ENCODE peak calls at places on chromosomes 4 and X, in six cellular contexts. I is mammary epithelial cell, N is PC-9, L is body of pancreas, O is mesendoderm, F is left ventricle myocardium inferior. S is an unnamed sample.

GRCh38 chr4:74370912-74371311 is 6.0 kb downstream of the EREG start:
- DNase-seq in O (peak), N (peak), L (no peak), F (no peak), I (peak), S (no peak)

GRCh38 chrX:47148946-47149345 is 3.9 kb downstream of the RBM10 start:
- DNase-seq in I (no peak), L (no peak), F (no peak), N (no peak), O (no peak), S (no peak)

GRCh38 chrX:116173006-116173405 is 2.5 kb downstream of the AGTR2 start:
- DNase-seq in F (no peak), O (no peak), N (no peak), L (no peak), I (no peak), S (no peak)

GRCh38 chr4:183140911-183141320 is 41.9 kb downstream of the WWC2 start:
- DNase-seq in N (no peak), I (peak), F (no peak), L (no peak), O (peak), S (no peak)

GRCh38 chrX:118566359-118566758 is 70.7 kb downstream of the DOCK11 start:
- DNase-seq in L (no peak), O (no peak), I (no peak), N (no peak), F (no peak), S (no peak)

GRCh38 chr4:2852481-2852881 is 8.8 kb downstream of the ADD1 start:
- DNase-seq in L (no peak), I (no peak), O (no peak), N (no peak), F (peak), S (no peak)

GRCh38 chr4:40908702-40909362 is 159.1 kb downstream of the NSUN7 start:
- DNase-seq in N (peak), F (peak), L (peak), O (peak), I (peak), S (peak)

GRCh38 chrX:81202989-81203388 is 1.1 kb downstream of the SH3BGRL start:
- DNase-seq in N (no peak), O (no peak), F (no peak), I (no peak), L (no peak), S (no peak)

GRCh38 chrX:107562482-107562881 is 65.8 kb upstream of the PRPS1 start:
- DNase-seq in I (peak), O (peak), F (no peak), N (peak), L (no peak), S (no peak)

GRCh38 chr4:140856692-140857091 is 100.5 kb upstream of the TBC1D9 start:
- DNase-seq in O (peak), F (no peak), I (peak), N (peak), L (no peak), S (peak)

GRCh38 chr4:7651461-7651921 is 216.8 kb upstream of the PSAPL1 start:
- DNase-seq in F (no peak), I (peak), O (peak), L (no peak), N (no peak), S (no peak)

GRCh38 chr4:48778431-48779094 is 1.5 kb downstream of the FRYL start:
- DNase-seq in L (no peak), I (peak), F (no peak), N (peak), O (no peak), S (no peak)

GRCh38 chrX:143536176-143536575 is 18.9 kb upstream of the SPANXN3 start:
- DNase-seq in O (no peak), L (peak), N (no peak), F (no peak), I (no peak), S (no peak)

GRCh38 chr4:2792711-2793577 is at the start of gene SH3BP2:
- DNase-seq in L (peak), O (peak), N (no peak), I (peak), F (peak), S (no peak)

GRCh38 chrX:39396358-39396995 is 595.2 kb downstream of the MID1IP1 start:
- DNase-seq in F (no peak), I (no peak), N (no peak), L (no peak), O (peak), S (no peak)

GRCh38 chr4:82422616-82423015 is 7.6 kb downstream of the HNRNPDL start:
- DNase-seq in F (no peak), N (no peak), L (no peak), I (no peak), O (no peak), S (no peak)

GRCh38 chrX:130828641-130829040 is 74.4 kb downstream of the ENOX2 start:
- DNase-seq in N (no peak), I (no peak), L (no peak), F (no peak), O (no peak), S (no peak)

GRCh38 chr4:114613579-114613978 is 15.0 kb downstream of the UGT8 start:
- DNase-seq in N (no peak), F (no peak), I (no peak), O (peak), L (no peak), S (no peak)

GRCh38 chrX:20029728-20030127 is 38.9 kb upstream of the BCLAF3 start:
- DNase-seq in O (no peak), F (no peak), N (peak), L (peak), I (no peak), S (no peak)

GRCh38 chrX:135931644-135932487 is 38.4 kb downstream of the SAGE1 start:
- DNase-seq in L (peak), N (peak), F (peak), I (peak), O (peak), S (no peak)

GRCh38 chrX:70998402-70999027 is 67.6 kb upstream of the SLC7A3 start:
- DNase-seq in L (no peak), I (peak), N (no peak), F (no peak), O (peak), S (peak)

GRCh38 chr4:109559625-109559982 is 442 bp upstream of the MCUB start:
- DNase-seq in F (peak), O (peak), L (no peak), I (no peak), N (no peak), S (no peak)

GRCh38 chr4:19227701-19228100 is 1024.0 kb upstream of the SLIT2 start:
- DNase-seq in F (no peak), I (no peak), O (no peak), L (no peak), N (no peak), S (no peak)

GRCh38 chr4:105145059-105145912 is 1.4 kb upstream of the TET2 start:
- DNase-seq in O (peak), L (no peak), N (no peak), F (no peak), I (no peak), S (no peak)

GRCh38 chrX:133191739-133192039 is 26.5 kb downstream of the TFDP3 start:
- DNase-seq in N (no peak), F (no peak), I (peak), L (no peak), O (no peak), S (no peak)

GRCh38 chr4:104879367-104879766 is 267.3 kb upstream of the TET2 start:
- DNase-seq in I (peak), L (no peak), O (no peak), F (no peak), N (no peak), S (no peak)

GRCh38 chr4:39083164-39083563 is 21.1 kb downstream of the KLHL5 start:
- DNase-seq in N (no peak), O (no peak), I (peak), L (no peak), F (no peak), S (no peak)

GRCh38 chr4:36363024-36363423 is 81.6 kb downstream of the DTHD1 start:
- DNase-seq in O (no peak), N (no peak), L (no peak), I (peak), F (no peak), S (no peak)

GRCh38 chr4:26238782-26239647 is 81.8 kb upstream of the RBPJ start:
- DNase-seq in L (no peak), F (no peak), I (no peak), N (no peak), O (peak), S (no peak)

GRCh38 chr4:179145746-179146530 is 1703.7 kb upstream of the AGA start:
- DNase-seq in F (no peak), N (no peak), I (no peak), L (no peak), O (peak), S (no peak)

GRCh38 chr4:27011401-27011800 is 150.8 kb downstream of the STIM2 start:
- DNase-seq in F (no peak), I (peak), L (no peak), O (no peak), N (peak), S (peak)

GRCh38 chr4:124278477-124278876 is 434.1 kb downstream of the ANKRD50 start:
- DNase-seq in I (peak), F (no peak), L (no peak), N (peak), O (peak), S (no peak)

GRCh38 chr4:188620608-188621007 is 481.4 kb downstream of the TRIML1 start:
- DNase-seq in I (no peak), N (no peak), L (no peak), F (no peak), O (peak), S (no peak)

GRCh38 chrX:25034889-25035288 is 19.1 kb upstream of the ARX start:
- DNase-seq in L (no peak), F (no peak), N (no peak), O (peak), I (no peak), S (no peak)

GRCh38 chrX:136112781-136113180 is 34.6 kb upstream of the FHL1 start:
- DNase-seq in I (no peak), L (no peak), F (no peak), N (no peak), O (no peak), S (no peak)

GRCh38 chr4:7366180-7366957 is 68.4 kb downstream of the PSAPL1 start:
- DNase-seq in L (no peak), F (no peak), I (no peak), O (peak), N (no peak), S (no peak)

GRCh38 chr4:24091632-24092240 is 201.9 kb upstream of the PPARGC1A start:
- DNase-seq in F (no peak), I (no peak), O (no peak), L (no peak), N (no peak), S (no peak)

GRCh38 chr4:24094726-24095125 is 204.9 kb upstream of the PPARGC1A start:
- DNase-seq in F (no peak), L (no peak), O (no peak), I (no peak), N (no peak), S (no peak)

GRCh38 chr4:24093446-24093845 is 203.6 kb upstream of the PPARGC1A start:
- DNase-seq in N (no peak), I (no peak), F (no peak), O (no peak), L (no peak), S (no peak)

DNA sequence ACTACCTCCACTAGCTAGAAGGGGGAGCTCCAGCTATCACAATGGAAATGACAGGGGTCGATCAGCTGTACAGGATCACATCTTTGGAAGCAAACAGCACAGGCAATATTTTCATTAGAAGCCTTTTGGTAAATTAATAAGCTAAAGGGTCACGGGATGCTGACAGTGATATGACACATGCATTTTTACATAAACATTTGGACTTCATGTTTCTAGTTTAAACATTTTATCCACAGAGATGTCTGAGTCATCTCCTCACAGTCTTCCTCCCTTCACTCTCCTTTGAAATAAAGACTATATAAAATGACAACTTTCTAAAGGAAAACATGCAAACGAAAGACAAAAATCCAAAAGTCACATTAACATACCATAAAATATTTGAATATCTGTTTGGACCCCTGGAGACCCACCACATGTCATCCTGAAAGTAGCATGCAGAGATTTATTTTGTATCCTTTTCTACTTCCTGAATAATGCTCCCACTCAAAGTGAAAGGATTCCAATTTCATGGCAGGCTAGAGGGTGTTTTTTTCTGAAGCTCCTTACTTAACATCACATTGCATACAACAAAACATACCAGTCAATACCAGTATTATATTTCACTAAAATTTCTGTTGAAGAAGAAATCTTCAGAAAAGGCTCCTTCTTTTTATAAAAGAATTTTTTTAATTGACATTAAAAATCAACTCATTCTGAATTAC is 200.1 kb upstream of the PPARGC1A start:
- DNase-seq in N (no peak), O (no peak), L (no peak), I (no peak), F (no peak), S (no peak)
- H3K27ac ChIP-seq in N (no peak), O (no peak), L (no peak), I (no peak), F (no peak), S (peak)

GRCh38 chr4:165953181-165953580 is 80.1 kb downstream of the TLL1 start:
- DNase-seq in L (no peak), F (no peak), N (no peak), I (no peak), O (no peak), S (no peak)
- H3K27ac ChIP-seq in L (no peak), F (no peak), N (no peak), I (no peak), O (no peak), S (no peak)

GRCh38 chr4:107853444-107854325 is 29.0 kb downstream of the SGMS2 start:
- DNase-seq in I (no peak), L (no peak), F (no peak), O (no peak), N (peak), S (no peak)
- H3K27ac ChIP-seq in I (peak), L (no peak), F (peak), O (no peak), N (no peak), S (peak)

GRCh38 chr4:149264093-149264733 is 551.4 kb downstream of the IQCM start:
- DNase-seq in F (no peak), N (no peak), O (peak), I (peak), L (no peak), S (peak)
- H3K27ac ChIP-seq in F (no peak), N (no peak), O (no peak), I (no peak), L (no peak), S (no peak)